ENCODE peak calls at places on chromosome 19, in five cellular contexts. Z, Q, J, P and T are unnamed samples. For H3K4me1, the result is how much of the 10 kb centered on the place peaks cover.

GRCh38 chr19:47637550-47637949 is 28.6 kb downstream of the BICRA start:
- DNase-seq in Z (no peak), Q (no peak), J (no peak), P (no peak), T (no peak)

GRCh38 chr19:50770888-50771287 is 624 bp downstream of the GPR32 start:
- DNase-seq in Z (no peak), Q (no peak), J (no peak), P (no peak), T (no peak)

GRCh38 chr19:53960187-53960586 is 2.5 kb upstream of the CACNG8 start:
- DNase-seq in Z (no peak), Q (no peak), J (no peak), P (no peak), T (no peak)

GRCh38 chr19:38543807-38544568 is 73.8 kb downstream of the MAP4K1 start:
- DNase-seq in Z (peak), Q (peak), J (peak), P (peak), T (peak)

GRCh38 chr19:55488986-55489710 is 912 bp downstream of the SSC5D start:
- DNase-seq in Z (peak), Q (no peak), J (no peak), P (no peak), T (no peak)

GRCh38 chr19:54186351-54186750 is 3.0 kb downstream of the MBOAT7 start:
- DNase-seq in Z (peak), Q (no peak), J (no peak), P (no peak), T (no peak)

GRCh38 chr19:47573076-47574026 is at the start of gene ZNF541:
- DNase-seq in Z (peak), Q (peak), J (peak), P (no peak), T (peak)

GRCh38 chr19:3544742-3545668 is 6.0 kb downstream of the TEKTIP1 start:
- DNase-seq in Z (peak), Q (no peak), J (peak), P (peak), T (peak)

GRCh38 chr19:3618144-3618810 is 8.3 kb downstream of the CACTIN start:
- DNase-seq in Z (peak), Q (no peak), J (peak), P (peak), T (no peak)

GRCh38 chr19:33273881-33274662 is 28.3 kb downstream of the CEBPA start:
- DNase-seq in Z (peak), Q (no peak), J (no peak), P (no peak), T (no peak)

GRCh38 chr19:39126312-39126561 is 651 bp downstream of the PAK4 start:
- DNase-seq in Z (no peak), Q (no peak), J (no peak), P (no peak), T (no peak)

GRCh38 chr19:50050406-50051223 is 24.8 kb downstream of the ZNF473 start:
- DNase-seq in Z (peak), Q (peak), J (peak), P (peak), T (peak)

GRCh38 chr19:8148410-8149231 is 771 bp downstream of the FBN3 start:
- DNase-seq in Z (no peak), Q (no peak), J (no peak), P (peak), T (no peak)

GRCh38 chr19:49853852-49854849 is 3.2 kb downstream of the PTOV1 start:
- DNase-seq in Z (peak), Q (no peak), J (no peak), P (no peak), T (no peak)

GRCh38 chr19:30855475-30855874 is 483.3 kb downstream of the ZNF536 start:
- DNase-seq in Z (no peak), Q (no peak), J (no peak), P (no peak), T (no peak)

GRCh38 chr19:56504581-56504980 is 3.1 kb upstream of the ZNF471 start:
- DNase-seq in Z (no peak), Q (no peak), J (no peak), P (no peak), T (no peak)

GRCh38 chr19:46739290-46739771 is 6.5 kb upstream of the FKRP start:
- DNase-seq in Z (peak), Q (peak), J (peak), P (peak), T (peak)

GRCh38 chr19:47663911-47664771 is 49.1 kb upstream of the EHD2 start:
- DNase-seq in Z (no peak), Q (peak), J (peak), P (peak), T (peak)

GRCh38 chr19:48450863-48451262 is 4.5 kb upstream of the KCNJ14 start:
- DNase-seq in Z (no peak), Q (no peak), J (no peak), P (no peak), T (no peak)

GRCh38 chr19:35746556-35746955 is 1.1 kb downstream of the PSENEN start:
- DNase-seq in Z (no peak), Q (no peak), J (no peak), P (no peak), T (no peak)

GRCh38 chr19:57068326-57068725 is 51.5 kb upstream of the USP29 start:
- DNase-seq in Z (no peak), Q (no peak), J (no peak), P (no peak), T (no peak)

GRCh38 chr19:8025321-8025720 is 19.9 kb upstream of the ELAVL1 start:
- DNase-seq in Z (no peak), Q (no peak), J (no peak), P (no peak), T (no peak)

DNA sequence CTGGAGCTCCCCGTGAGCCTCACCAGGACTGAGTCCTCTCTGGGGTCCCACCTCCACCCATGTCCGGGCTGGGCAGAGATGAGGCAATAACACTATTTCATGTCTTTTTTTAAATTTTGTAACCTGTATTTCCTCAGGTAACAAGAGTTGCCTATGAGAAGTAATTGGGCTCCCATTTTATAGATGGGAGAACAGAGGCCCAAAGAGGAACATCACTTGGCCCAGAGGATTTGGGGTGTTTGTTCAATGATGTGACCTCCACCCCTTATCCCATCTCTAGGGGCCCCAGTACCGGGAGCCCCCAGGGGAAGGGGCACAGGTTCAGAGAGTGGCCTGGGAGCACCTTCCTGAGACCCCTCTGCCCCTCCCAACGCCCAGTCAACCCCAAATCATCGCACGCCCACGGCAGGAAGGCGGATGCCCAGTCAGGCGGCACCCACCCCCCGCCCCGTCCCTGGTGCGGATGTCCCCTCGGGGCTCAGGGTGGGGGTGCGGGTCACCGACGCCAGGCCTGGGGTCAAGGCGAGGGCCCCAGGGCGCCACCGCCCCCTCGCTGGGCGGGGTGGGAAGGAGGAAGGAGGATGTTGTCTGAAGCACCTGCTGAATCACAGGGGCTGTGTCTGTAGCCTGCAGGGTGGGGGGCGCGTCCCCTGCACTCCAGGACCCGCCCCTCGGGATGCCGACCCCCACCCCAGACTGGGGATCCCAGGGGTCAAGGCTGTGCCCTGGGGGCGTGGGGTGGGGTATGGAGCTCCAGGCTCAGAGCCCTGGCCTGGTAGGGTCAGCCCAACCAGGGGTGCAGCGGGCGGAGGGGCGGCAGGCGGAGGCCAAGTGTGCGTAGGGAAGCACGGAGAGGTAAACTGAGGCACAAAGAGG is 9.0 kb upstream of the CIRBP start:
- DNase-seq in Z (peak), Q (no peak), J (peak), P (no peak), T (no peak)
- H3K4me1 ChIP-seq in Z (half or more), Q (under half), J (half or more), P (under half), T (under half)

GRCh38 chr19:1396768-1397679 is 4.3 kb downstream of the GAMT start:
- DNase-seq in Z (peak), Q (no peak), J (no peak), P (no peak), T (no peak)

GRCh38 chr19:1399745-1400144 is 1.6 kb downstream of the GAMT start:
- DNase-seq in Z (no peak), Q (no peak), J (no peak), P (no peak), T (no peak)

GRCh38 chr19:1396019-1396767 is 5.1 kb downstream of the GAMT start:
- DNase-seq in Z (no peak), Q (no peak), J (no peak), P (no peak), T (peak)

GRCh38 chr19:1399079-1399478 is 2.3 kb downstream of the GAMT start:
- DNase-seq in Z (no peak), Q (no peak), J (no peak), P (no peak), T (no peak)

GRCh38 chr19:1397838-1398237 is 3.5 kb downstream of the GAMT start:
- DNase-seq in Z (no peak), Q (no peak), J (no peak), P (no peak), T (no peak)
- H3K4me1 ChIP-seq in Z (under half), Q (under half), J (under half), P (under half), T (under half)

DNA sequence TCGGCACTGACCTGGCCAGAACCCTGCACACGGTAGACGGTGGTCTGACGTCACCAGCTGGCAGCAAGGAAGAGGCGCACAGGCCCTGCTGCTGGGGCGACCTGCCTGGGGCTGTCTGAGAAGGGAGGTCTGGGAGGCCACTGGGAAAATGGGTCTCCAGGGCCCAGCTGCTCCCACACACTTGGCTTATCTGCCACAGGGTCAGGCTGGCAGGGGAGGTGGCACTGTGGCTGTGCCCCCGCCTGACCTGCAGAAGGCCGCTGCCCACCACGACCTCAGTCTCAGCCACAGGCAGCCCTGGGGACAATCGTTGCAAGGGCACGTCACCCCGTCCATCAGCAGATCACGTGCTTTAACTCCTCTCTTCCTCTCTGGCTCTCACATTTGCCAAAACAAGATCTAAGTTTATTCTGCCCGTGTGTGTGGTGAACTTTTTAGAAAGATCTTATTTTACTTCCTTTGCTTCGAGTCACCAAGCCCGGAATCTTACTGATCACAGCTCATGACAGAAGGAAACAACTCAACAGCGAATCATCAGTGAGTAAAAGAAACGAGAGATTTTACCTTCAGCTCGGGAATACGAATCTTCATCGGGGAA is 45.2 kb upstream of the RANBP3 start:
- DNase-seq in Z (peak), Q (no peak), J (no peak), P (no peak), T (no peak)
- H3K4me1 ChIP-seq in Z (under half), Q (under half), J (under half), P (under half), T (under half)

DNA sequence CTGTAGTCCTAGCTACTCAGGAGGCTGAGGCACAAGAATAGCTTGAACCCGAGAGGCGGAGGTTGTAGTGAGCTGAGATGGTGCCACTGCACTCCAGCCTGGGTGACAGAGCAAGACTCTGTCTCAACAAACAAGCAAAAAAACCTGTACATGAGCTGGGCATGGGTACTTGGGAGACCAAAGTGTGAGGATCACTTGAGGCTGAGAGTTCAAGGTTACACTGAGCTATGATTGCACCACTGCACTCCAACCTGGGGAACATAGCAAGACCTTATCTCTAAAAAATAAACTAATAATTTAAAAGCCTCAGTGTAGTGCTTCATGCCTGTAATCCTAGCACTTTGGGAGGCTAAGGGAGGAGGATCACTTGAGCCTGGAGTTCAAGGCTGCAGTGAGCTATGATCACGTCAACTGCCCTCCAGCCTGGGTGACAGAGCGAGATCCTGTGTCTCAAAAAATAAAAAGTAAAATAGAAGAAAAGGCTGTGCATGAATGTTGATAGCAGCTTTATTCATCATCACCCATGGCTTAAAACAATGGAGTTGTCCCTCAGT is 12.3 kb upstream of the DOCK6 start:
- DNase-seq in Z (no peak), Q (no peak), J (no peak), P (no peak), T (no peak)
- H3K4me1 ChIP-seq in Z (under half), Q (under half), J (under half), P (under half), T (under half)

GRCh38 chr19:17751912-17752273 is 616 bp downstream of the FCHO1 start:
- DNase-seq in Z (no peak), Q (no peak), J (no peak), P (no peak), T (no peak)
- H3K4me1 ChIP-seq in Z (half or more), Q (under half), J (under half), P (under half), T (under half)

GRCh38 chr19:13210941-13211340 is 60.7 kb downstream of the IER2 start:
- DNase-seq in Z (no peak), Q (no peak), J (no peak), P (no peak), T (no peak)
- H3K4me1 ChIP-seq in Z (under half), Q (under half), J (under half), P (under half), T (under half)

GRCh38 chr19:11200931-11201330 is 3.6 kb upstream of the KANK2 start:
- DNase-seq in Z (no peak), Q (no peak), J (no peak), P (no peak), T (no peak)
- H3K4me1 ChIP-seq in Z (under half), Q (under half), J (under half), P (under half), T (under half)

GRCh38 chr19:19909654-19910053 is 8.9 kb downstream of the ZNF93 start:
- DNase-seq in Z (no peak), Q (no peak), J (no peak), P (no peak), T (no peak)
- H3K4me1 ChIP-seq in Z (under half), Q (under half), J (under half), P (under half), T (under half)

GRCh38 chr19:42274065-42274682 is 5.1 kb downstream of the CIC start:
- DNase-seq in Z (no peak), Q (no peak), J (no peak), P (no peak), T (no peak)

GRCh38 chr19:42273407-42274064 is 4.5 kb downstream of the CIC start:
- DNase-seq in Z (peak), Q (no peak), J (no peak), P (no peak), T (no peak)

GRCh38 chr19:42271861-42272534 is 2.9 kb downstream of the CIC start:
- DNase-seq in Z (peak), Q (no peak), J (peak), P (no peak), T (peak)

GRCh38 chr19:42272535-42272897 is 3.5 kb downstream of the CIC start:
- DNase-seq in Z (no peak), Q (peak), J (no peak), P (no peak), T (no peak)

GRCh38 chr19:42272989-42273406 is 3.9 kb downstream of the CIC start:
- DNase-seq in Z (no peak), Q (no peak), J (no peak), P (no peak), T (no peak)
- H3K4me1 ChIP-seq in Z (half or more), Q (under half), J (under half), P (under half), T (under half)